ENCODE peak calls at places on chromosome X, in eight cellular contexts. One of them, this sample, is unnamed. For H3K4me1, the result is how much of the 10 kb centered on the place peaks cover.

GRCh38 chrX:24169211-24169610 is 19.7 kb downstream of the ZFX start:
- DNase-seq in ascending aorta: no peak
- DNase-seq in neural progenitor cell: no peak
- DNase-seq in CD8-positive, alpha-beta memory T cell: no peak
- DNase-seq in lung: no peak
- DNase-seq in OCI-LY7: peak
- DNase-seq in GM23248: peak
- DNase-seq in effector memory CD4-positive, alpha-beta T cell: no peak
- DNase-seq in this sample: no peak

GRCh38 chrX:48648299-48648698 is 35.3 kb upstream of the WAS start:
- DNase-seq in lung: peak
- DNase-seq in ascending aorta: peak
- DNase-seq in GM23248: peak
- DNase-seq in OCI-LY7: peak
- DNase-seq in neural progenitor cell: peak
- DNase-seq in effector memory CD4-positive, alpha-beta T cell: peak
- DNase-seq in CD8-positive, alpha-beta memory T cell: peak
- DNase-seq in this sample: peak

GRCh38 chrX:40537310-40537709 is 43.5 kb upstream of the ATP6AP2 start:
- DNase-seq in GM23248: no peak
- DNase-seq in ascending aorta: no peak
- DNase-seq in effector memory CD4-positive, alpha-beta T cell: no peak
- DNase-seq in OCI-LY7: no peak
- DNase-seq in CD8-positive, alpha-beta memory T cell: no peak
- DNase-seq in neural progenitor cell: no peak
- DNase-seq in lung: no peak
- DNase-seq in this sample: no peak

GRCh38 chrX:140091276-140091886 is 126.1 kb upstream of the CXorf66 start:
- DNase-seq in neural progenitor cell: peak
- DNase-seq in ascending aorta: no peak
- DNase-seq in CD8-positive, alpha-beta memory T cell: no peak
- DNase-seq in OCI-LY7: no peak
- DNase-seq in GM23248: peak
- DNase-seq in lung: no peak
- DNase-seq in effector memory CD4-positive, alpha-beta T cell: no peak
- DNase-seq in this sample: peak

GRCh38 chrX:70079297-70079696 is 17.0 kb downstream of the OTUD6A start:
- DNase-seq in lung: no peak
- DNase-seq in neural progenitor cell: no peak
- DNase-seq in effector memory CD4-positive, alpha-beta T cell: no peak
- DNase-seq in CD8-positive, alpha-beta memory T cell: no peak
- DNase-seq in ascending aorta: no peak
- DNase-seq in OCI-LY7: no peak
- DNase-seq in GM23248: no peak
- DNase-seq in this sample: no peak

GRCh38 chrX:25344191-25344936 is 328.6 kb upstream of the ARX start:
- DNase-seq in CD8-positive, alpha-beta memory T cell: no peak
- DNase-seq in GM23248: no peak
- DNase-seq in effector memory CD4-positive, alpha-beta T cell: no peak
- DNase-seq in neural progenitor cell: peak
- DNase-seq in lung: no peak
- DNase-seq in ascending aorta: no peak
- DNase-seq in OCI-LY7: no peak
- DNase-seq in this sample: no peak

GRCh38 chrX:15451913-15452312 is 41.2 kb downstream of the PIR start:
- DNase-seq in effector memory CD4-positive, alpha-beta T cell: no peak
- DNase-seq in CD8-positive, alpha-beta memory T cell: no peak
- DNase-seq in GM23248: no peak
- DNase-seq in neural progenitor cell: no peak
- DNase-seq in OCI-LY7: no peak
- DNase-seq in ascending aorta: no peak
- DNase-seq in lung: no peak
- DNase-seq in this sample: no peak

GRCh38 chrX:138886769-138887168 is 175.3 kb upstream of the FGF13 start:
- DNase-seq in effector memory CD4-positive, alpha-beta T cell: no peak
- DNase-seq in OCI-LY7: no peak
- DNase-seq in lung: no peak
- DNase-seq in ascending aorta: no peak
- DNase-seq in neural progenitor cell: no peak
- DNase-seq in CD8-positive, alpha-beta memory T cell: no peak
- DNase-seq in GM23248: peak
- DNase-seq in this sample: no peak

GRCh38 chrX:15328821-15329220 is 6.5 kb downstream of the PIGA start:
- DNase-seq in neural progenitor cell: no peak
- DNase-seq in OCI-LY7: no peak
- DNase-seq in ascending aorta: no peak
- DNase-seq in CD8-positive, alpha-beta memory T cell: no peak
- DNase-seq in effector memory CD4-positive, alpha-beta T cell: no peak
- DNase-seq in lung: no peak
- DNase-seq in GM23248: no peak
- DNase-seq in this sample: no peak

GRCh38 chrX:10482262-10482661 is 138.1 kb downstream of the MID1 start:
- DNase-seq in effector memory CD4-positive, alpha-beta T cell: no peak
- DNase-seq in GM23248: no peak
- DNase-seq in ascending aorta: no peak
- DNase-seq in lung: no peak
- DNase-seq in CD8-positive, alpha-beta memory T cell: no peak
- DNase-seq in OCI-LY7: no peak
- DNase-seq in neural progenitor cell: no peak
- DNase-seq in this sample: no peak

GRCh38 chrX:23525531-23525930 is 141.8 kb upstream of the PRDX4 start:
- DNase-seq in GM23248: no peak
- DNase-seq in CD8-positive, alpha-beta memory T cell: no peak
- DNase-seq in lung: no peak
- DNase-seq in neural progenitor cell: no peak
- DNase-seq in OCI-LY7: no peak
- DNase-seq in effector memory CD4-positive, alpha-beta T cell: no peak
- DNase-seq in ascending aorta: no peak
- DNase-seq in this sample: no peak

GRCh38 chrX:106898462-106898861 is 4.7 kb downstream of the RIPPLY1 start:
- DNase-seq in effector memory CD4-positive, alpha-beta T cell: no peak
- DNase-seq in ascending aorta: no peak
- DNase-seq in lung: no peak
- DNase-seq in neural progenitor cell: peak
- DNase-seq in OCI-LY7: peak
- DNase-seq in GM23248: peak
- DNase-seq in CD8-positive, alpha-beta memory T cell: no peak
- DNase-seq in this sample: peak

GRCh38 chrX:106894978-106895452 is 8.1 kb downstream of the RIPPLY1 start:
- DNase-seq in OCI-LY7: no peak
- DNase-seq in CD8-positive, alpha-beta memory T cell: no peak
- DNase-seq in ascending aorta: no peak
- DNase-seq in effector memory CD4-positive, alpha-beta T cell: no peak
- DNase-seq in neural progenitor cell: no peak
- DNase-seq in lung: no peak
- DNase-seq in GM23248: peak
- DNase-seq in this sample: no peak

GRCh38 chrX:106897259-106897658 is 5.9 kb downstream of the RIPPLY1 start:
- DNase-seq in CD8-positive, alpha-beta memory T cell: no peak
- DNase-seq in effector memory CD4-positive, alpha-beta T cell: no peak
- DNase-seq in GM23248: peak
- DNase-seq in neural progenitor cell: no peak
- DNase-seq in ascending aorta: no peak
- DNase-seq in OCI-LY7: no peak
- DNase-seq in lung: no peak
- DNase-seq in this sample: no peak

GRCh38 chrX:106891762-106892161 is 11.4 kb downstream of the RIPPLY1 start:
- DNase-seq in ascending aorta: no peak
- DNase-seq in OCI-LY7: no peak
- DNase-seq in GM23248: peak
- DNase-seq in neural progenitor cell: no peak
- DNase-seq in effector memory CD4-positive, alpha-beta T cell: no peak
- DNase-seq in CD8-positive, alpha-beta memory T cell: no peak
- DNase-seq in lung: no peak
- DNase-seq in this sample: peak

DNA sequence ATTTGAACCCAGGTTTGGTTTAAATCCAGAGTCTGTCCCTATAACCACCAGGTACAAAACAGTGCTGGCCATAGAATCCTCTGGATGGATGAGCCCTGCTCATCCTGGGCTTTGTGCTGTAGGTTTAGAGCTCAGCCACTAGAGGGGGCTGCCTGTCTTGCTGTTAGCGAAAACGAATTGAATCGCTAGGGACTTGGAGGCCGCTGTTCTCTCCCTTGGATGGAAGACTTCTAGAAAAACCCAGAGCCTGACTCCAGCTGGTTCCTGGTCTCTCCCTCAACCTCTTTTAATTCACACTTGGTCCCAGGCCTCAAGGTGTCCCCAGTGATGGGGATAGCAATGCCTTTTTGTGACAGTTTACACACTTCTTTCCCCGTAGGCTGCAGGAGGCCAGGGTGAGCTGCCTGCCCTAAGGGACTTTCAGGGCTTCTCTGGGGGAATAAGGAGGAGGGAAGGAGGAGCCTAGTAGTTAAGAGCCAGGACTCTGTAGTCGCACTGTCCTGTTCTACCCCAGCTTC is 8.7 kb downstream of the RIPPLY1 start:
- DNase-seq in ascending aorta: no peak
- DNase-seq in GM23248: peak
- DNase-seq in effector memory CD4-positive, alpha-beta T cell: no peak
- DNase-seq in CD8-positive, alpha-beta memory T cell: peak
- DNase-seq in lung: peak
- DNase-seq in neural progenitor cell: peak
- DNase-seq in OCI-LY7: peak
- DNase-seq in this sample: peak
- H3K4me1 ChIP-seq in ascending aorta: under half
- H3K4me1 ChIP-seq in GM23248: under half
- H3K4me1 ChIP-seq in effector memory CD4-positive, alpha-beta T cell: under half
- H3K4me1 ChIP-seq in CD8-positive, alpha-beta memory T cell: under half
- H3K4me1 ChIP-seq in lung: under half
- H3K4me1 ChIP-seq in neural progenitor cell: under half
- H3K4me1 ChIP-seq in OCI-LY7: under half
- H3K4me1 ChIP-seq in this sample: under half

GRCh38 chrX:134573683-134574035 is 84.6 kb downstream of the PLAC1 start:
- DNase-seq in neural progenitor cell: no peak
- DNase-seq in ascending aorta: no peak
- DNase-seq in CD8-positive, alpha-beta memory T cell: no peak
- DNase-seq in OCI-LY7: no peak
- DNase-seq in effector memory CD4-positive, alpha-beta T cell: no peak
- DNase-seq in lung: no peak
- DNase-seq in GM23248: no peak
- DNase-seq in this sample: no peak
- H3K4me1 ChIP-seq in neural progenitor cell: under half
- H3K4me1 ChIP-seq in ascending aorta: under half
- H3K4me1 ChIP-seq in CD8-positive, alpha-beta memory T cell: under half
- H3K4me1 ChIP-seq in OCI-LY7: under half
- H3K4me1 ChIP-seq in effector memory CD4-positive, alpha-beta T cell: under half
- H3K4me1 ChIP-seq in lung: under half
- H3K4me1 ChIP-seq in GM23248: under half
- H3K4me1 ChIP-seq in this sample: under half

GRCh38 chrX:136190038-136190437 is 42.7 kb downstream of the FHL1 start:
- DNase-seq in GM23248: no peak
- DNase-seq in ascending aorta: no peak
- DNase-seq in OCI-LY7: no peak
- DNase-seq in CD8-positive, alpha-beta memory T cell: no peak
- DNase-seq in lung: no peak
- DNase-seq in effector memory CD4-positive, alpha-beta T cell: no peak
- DNase-seq in neural progenitor cell: no peak
- DNase-seq in this sample: no peak

GRCh38 chrX:136191171-136191570 is 43.8 kb downstream of the FHL1 start:
- DNase-seq in ascending aorta: no peak
- DNase-seq in neural progenitor cell: no peak
- DNase-seq in lung: no peak
- DNase-seq in OCI-LY7: no peak
- DNase-seq in effector memory CD4-positive, alpha-beta T cell: no peak
- DNase-seq in GM23248: no peak
- DNase-seq in CD8-positive, alpha-beta memory T cell: no peak
- DNase-seq in this sample: no peak

GRCh38 chrX:136192839-136193414 is 45.6 kb downstream of the FHL1 start:
- DNase-seq in lung: no peak
- DNase-seq in CD8-positive, alpha-beta memory T cell: no peak
- DNase-seq in effector memory CD4-positive, alpha-beta T cell: no peak
- DNase-seq in OCI-LY7: no peak
- DNase-seq in ascending aorta: no peak
- DNase-seq in GM23248: peak
- DNase-seq in neural progenitor cell: no peak
- DNase-seq in this sample: no peak

GRCh38 chrX:136193771-136194170 is 46.4 kb downstream of the FHL1 start:
- DNase-seq in GM23248: no peak
- DNase-seq in ascending aorta: no peak
- DNase-seq in effector memory CD4-positive, alpha-beta T cell: no peak
- DNase-seq in OCI-LY7: no peak
- DNase-seq in lung: no peak
- DNase-seq in neural progenitor cell: no peak
- DNase-seq in CD8-positive, alpha-beta memory T cell: no peak
- DNase-seq in this sample: no peak

DNA sequence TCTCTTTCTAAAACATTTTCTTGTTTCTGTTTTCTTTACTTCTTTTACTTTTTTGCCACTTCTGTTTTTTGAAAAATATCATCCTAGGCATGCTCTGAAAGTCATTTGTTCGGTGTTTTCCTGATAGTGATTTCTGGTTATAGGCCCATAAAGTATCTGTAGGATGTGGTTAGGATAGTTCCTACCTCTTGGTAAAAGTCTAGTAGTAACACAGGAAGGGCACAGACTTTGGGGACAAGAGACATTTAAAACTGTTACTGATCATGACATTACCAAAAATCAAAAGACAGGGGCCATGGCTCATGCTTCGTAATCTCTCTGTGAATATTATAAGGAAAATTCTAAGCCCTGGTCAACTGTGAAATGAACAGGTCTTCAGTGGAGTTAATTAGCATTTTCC is 44.8 kb downstream of the FHL1 start:
- DNase-seq in CD8-positive, alpha-beta memory T cell: no peak
- DNase-seq in ascending aorta: no peak
- DNase-seq in OCI-LY7: no peak
- DNase-seq in GM23248: no peak
- DNase-seq in lung: no peak
- DNase-seq in neural progenitor cell: no peak
- DNase-seq in effector memory CD4-positive, alpha-beta T cell: no peak
- DNase-seq in this sample: no peak
- H3K4me1 ChIP-seq in CD8-positive, alpha-beta memory T cell: under half
- H3K4me1 ChIP-seq in ascending aorta: under half
- H3K4me1 ChIP-seq in OCI-LY7: under half
- H3K4me1 ChIP-seq in GM23248: under half
- H3K4me1 ChIP-seq in lung: under half
- H3K4me1 ChIP-seq in neural progenitor cell: under half
- H3K4me1 ChIP-seq in effector memory CD4-positive, alpha-beta T cell: under half
- H3K4me1 ChIP-seq in this sample: under half

DNA sequence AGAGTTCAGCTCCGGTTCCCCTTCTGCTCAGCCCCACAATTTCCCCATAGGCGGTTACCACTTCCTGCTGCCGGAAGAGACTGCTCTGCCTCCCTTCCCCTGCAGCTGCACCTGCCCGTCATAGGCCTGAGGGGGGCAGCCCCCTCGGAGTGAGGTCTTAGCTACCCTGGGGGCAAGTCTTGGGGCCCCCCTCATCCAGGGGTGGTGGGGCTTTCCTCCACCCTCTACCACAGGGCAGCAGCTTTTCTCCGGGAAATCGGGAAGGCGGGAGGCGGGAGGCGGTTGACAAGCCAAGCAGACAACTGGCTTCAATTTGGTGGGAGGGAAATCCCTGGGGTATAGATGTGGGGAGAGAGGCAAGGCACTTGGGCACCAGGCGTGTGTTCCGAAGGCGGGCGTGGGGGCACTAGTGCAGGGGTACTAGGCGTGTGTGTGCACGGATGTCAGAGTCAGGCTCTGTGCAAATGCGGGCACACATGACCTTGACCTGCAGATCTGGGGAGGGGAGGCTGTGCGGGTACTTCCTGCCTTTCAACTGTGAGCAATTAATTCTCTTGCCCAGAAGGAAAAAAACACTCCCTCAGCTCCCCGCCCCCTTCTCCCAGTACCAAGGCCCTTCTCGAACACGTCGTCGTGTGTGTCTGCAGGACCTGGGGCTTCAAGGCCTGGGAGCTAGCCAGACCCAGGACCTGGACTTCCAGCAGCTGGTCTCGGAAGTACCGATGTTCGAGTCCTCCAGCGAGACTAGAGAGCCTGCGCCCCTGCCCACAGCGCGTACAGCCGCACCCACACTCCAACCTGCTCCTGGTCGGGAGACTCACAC is 1.0 kb upstream of the ARHGAP4 start:
- DNase-seq in CD8-positive, alpha-beta memory T cell: peak
- DNase-seq in effector memory CD4-positive, alpha-beta T cell: peak
- DNase-seq in lung: peak
- DNase-seq in neural progenitor cell: peak
- DNase-seq in GM23248: peak
- DNase-seq in ascending aorta: peak
- DNase-seq in OCI-LY7: peak
- DNase-seq in this sample: peak
- H3K4me1 ChIP-seq in CD8-positive, alpha-beta memory T cell: under half
- H3K4me1 ChIP-seq in effector memory CD4-positive, alpha-beta T cell: under half
- H3K4me1 ChIP-seq in lung: under half
- H3K4me1 ChIP-seq in neural progenitor cell: under half
- H3K4me1 ChIP-seq in GM23248: under half
- H3K4me1 ChIP-seq in ascending aorta: under half
- H3K4me1 ChIP-seq in OCI-LY7: under half
- H3K4me1 ChIP-seq in this sample: under half

This sample was measured in small intestine.